ENCODE peak calls at places on chromosomes 3 and 15, in six cellular contexts. X, T, P, U, Y and J are unnamed samples. For H3K4me1, the result is how much of the 10 kb centered on the place peaks cover.

GRCh38 chr15:47987908-47988532 is 132.8 kb upstream of the SLC24A5 start:
- DNase-seq in T (peak), P (peak), U (peak), Y (no peak), X (peak), J (no peak)

GRCh38 chr15:88331291-88331690 is 74.8 kb upstream of the NTRK3 start:
- DNase-seq in T (peak), Y (peak), X (peak), U (peak), P (no peak), J (no peak)

GRCh38 chr15:100156201-100156600 is 185.6 kb downstream of the ADAMTS17 start:
- DNase-seq in X (no peak), U (no peak), P (no peak), T (no peak), Y (no peak), J (no peak)

GRCh38 chr3:192917508-192918274 is at the start of gene MB21D2:
- DNase-seq in P (peak), Y (peak), T (peak), X (peak), U (peak), J (peak)

GRCh38 chr3:166582231-166582630 is 745.0 kb upstream of the BCHE start:
- DNase-seq in X (no peak), U (no peak), Y (no peak), T (no peak), P (no peak), J (no peak)

GRCh38 chr3:5300638-5301037 is 113.1 kb downstream of the EDEM1 start:
- DNase-seq in Y (no peak), T (no peak), X (no peak), U (no peak), P (no peak), J (no peak)

GRCh38 chr15:90192961-90193786 is 8.0 kb upstream of the SEMA4B start:
- DNase-seq in T (peak), X (no peak), Y (no peak), P (no peak), U (no peak), J (no peak)

GRCh38 chr3:308597-309321 is 112.2 kb downstream of the CHL1 start:
- DNase-seq in X (no peak), U (no peak), T (no peak), Y (no peak), P (no peak), J (no peak)

GRCh38 chr3:149653136-149653535 is 4.7 kb downstream of the WWTR1 start:
- DNase-seq in T (no peak), X (peak), U (no peak), P (no peak), Y (no peak), J (no peak)

GRCh38 chr3:14266361-14266760 is 87.7 kb downstream of the LSM3 start:
- DNase-seq in T (peak), Y (peak), U (no peak), X (no peak), P (no peak), J (no peak)

GRCh38 chr3:185519021-185519420 is 20.2 kb upstream of the TMEM41A start:
- DNase-seq in U (no peak), X (no peak), Y (no peak), P (no peak), T (no peak), J (no peak)

GRCh38 chr15:45799508-45799907 is 164.7 kb downstream of the SQOR start:
- DNase-seq in T (no peak), X (no peak), P (no peak), U (no peak), Y (no peak), J (no peak)

GRCh38 chr3:72347819-72348319 is 500.4 kb downstream of the SHQ1 start:
- DNase-seq in U (peak), T (no peak), P (peak), Y (peak), X (peak), J (no peak)

GRCh38 chr15:88031461-88031860 is 225.1 kb downstream of the NTRK3 start:
- DNase-seq in U (no peak), Y (no peak), T (no peak), P (no peak), X (no peak), J (no peak)

GRCh38 chr15:61196711-61197110 is 32.4 kb downstream of the RORA start:
- DNase-seq in Y (no peak), T (no peak), P (no peak), X (no peak), U (no peak), J (no peak)

GRCh38 chr3:106880206-106880605 is 497.0 kb upstream of the CCDC54 start:
- DNase-seq in U (peak), Y (no peak), X (no peak), T (no peak), P (no peak), J (no peak)

GRCh38 chr3:35777065-35777464 is 137.7 kb downstream of the ARPP21 start:
- DNase-seq in T (no peak), Y (no peak), P (no peak), X (no peak), U (no peak), J (no peak)

GRCh38 chr3:182829761-182830405 is 36.6 kb downstream of the ATP11B start:
- DNase-seq in X (no peak), T (no peak), U (no peak), Y (no peak), P (no peak), J (no peak)

GRCh38 chr3:27423463-27423862 is 54.3 kb upstream of the NEK10 start:
- DNase-seq in P (no peak), Y (no peak), U (no peak), X (no peak), T (peak), J (no peak)

GRCh38 chr3:15768421-15769255 is 29.1 kb downstream of the ANKRD28 start:
- DNase-seq in U (no peak), Y (peak), X (peak), T (peak), P (no peak), J (no peak)

GRCh38 chr3:58333206-58334012 is 717 bp downstream of the PXK start:
- DNase-seq in X (peak), P (peak), Y (peak), T (no peak), U (peak), J (no peak)

GRCh38 chr3:47163023-47163989 is 607 bp downstream of the SETD2 start:
- DNase-seq in U (no peak), X (peak), Y (peak), P (peak), T (peak), J (peak)

GRCh38 chr3:16864610-16865313 is 20.0 kb upstream of the PLCL2 start:
- DNase-seq in Y (no peak), P (no peak), X (peak), U (no peak), T (peak), J (no peak)

DNA sequence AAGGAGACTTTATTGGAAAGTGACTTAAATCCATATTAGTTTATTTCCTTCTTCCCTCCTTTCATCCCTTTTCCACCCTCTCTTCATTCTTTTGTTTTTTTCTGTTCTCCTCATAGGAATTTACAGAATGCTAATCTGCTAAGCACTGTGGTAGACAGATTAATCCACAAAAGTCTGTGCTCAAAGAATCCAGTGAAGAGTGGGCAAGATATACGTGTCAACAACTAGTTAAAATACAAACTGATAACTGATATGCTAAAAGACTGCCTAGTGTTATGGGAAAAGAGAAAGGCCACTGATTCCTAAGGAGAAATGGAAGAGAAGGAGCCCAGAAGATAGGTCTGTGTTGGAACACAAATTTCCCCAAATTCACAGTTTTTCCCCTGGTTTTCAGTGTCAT is 202.2 kb downstream of the MBNL1 start:
- DNase-seq in P (no peak), T (no peak), Y (no peak), X (no peak), U (no peak), J (no peak)
- H3K4me1 ChIP-seq in P (under half), T (under half), Y (under half), X (under half), U (under half), J (under half)

GRCh38 chr3:140219161-140219745 is 284.3 kb downstream of the CLSTN2 start:
- DNase-seq in U (peak), Y (no peak), X (no peak), P (no peak), T (no peak), J (no peak)

GRCh38 chr3:140219923-140220452 is 285.0 kb downstream of the CLSTN2 start:
- DNase-seq in Y (no peak), X (no peak), P (no peak), U (no peak), T (no peak), J (no peak)

DNA sequence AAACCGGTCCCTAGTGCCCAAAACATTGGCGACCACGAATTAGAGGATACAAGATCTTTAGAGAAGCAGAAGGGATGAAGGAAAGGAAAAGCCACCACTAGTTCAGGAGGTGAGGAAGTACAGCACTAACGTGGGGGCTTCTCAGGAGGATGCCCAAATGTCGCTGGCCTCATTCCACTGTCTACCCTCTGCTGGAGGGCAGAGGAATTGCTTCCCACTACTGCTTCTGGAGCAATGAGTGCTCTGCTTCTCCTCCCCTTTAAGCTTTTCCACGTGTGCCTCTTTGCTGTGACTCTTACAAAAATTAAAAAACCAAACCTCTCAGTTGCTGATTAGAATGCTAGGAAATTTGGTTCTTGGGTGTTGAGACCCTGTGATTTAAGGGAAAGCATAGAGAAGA is 281.3 kb downstream of the CLSTN2 start:
- DNase-seq in U (no peak), Y (no peak), P (no peak), X (no peak), T (no peak), J (no peak)
- H3K4me3 ChIP-seq in U (no peak), Y (no peak), P (no peak), X (no peak), T (no peak), J (no peak)

GRCh38 chr15:84819291-84819768 is 2.2 kb downstream of the ALPK3 start:
- DNase-seq in X (peak), U (peak), P (no peak), T (no peak), Y (peak), J (no peak)
- H3K4me1 ChIP-seq in X (under half), U (under half), P (under half), T (under half), Y (half or more), J (under half)

DNA sequence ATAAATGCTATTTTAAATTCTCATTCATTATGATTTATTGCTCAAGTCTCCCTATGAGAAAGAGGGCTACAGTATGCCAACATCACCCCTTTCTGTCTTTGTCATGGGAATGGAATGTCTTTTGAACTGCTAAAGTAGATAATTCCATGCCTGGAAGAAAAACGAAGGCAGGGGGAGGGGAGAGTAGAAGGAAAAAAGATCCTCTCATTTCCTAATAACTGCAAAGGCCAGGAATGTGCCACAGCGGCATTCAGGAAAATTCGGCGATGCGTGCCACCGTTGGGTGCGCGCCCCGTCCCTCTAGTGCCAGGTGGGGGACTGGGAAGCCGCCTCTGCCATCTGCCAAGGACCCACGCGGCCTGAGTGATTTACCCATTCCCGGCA is 54.7 kb downstream of the CPN2 start:
- DNase-seq in T (peak), X (peak), Y (no peak), P (peak), U (peak), J (no peak)
- H3K4me3 ChIP-seq in T (no peak), X (peak), Y (no peak), P (peak), U (peak), J (no peak)

DNA sequence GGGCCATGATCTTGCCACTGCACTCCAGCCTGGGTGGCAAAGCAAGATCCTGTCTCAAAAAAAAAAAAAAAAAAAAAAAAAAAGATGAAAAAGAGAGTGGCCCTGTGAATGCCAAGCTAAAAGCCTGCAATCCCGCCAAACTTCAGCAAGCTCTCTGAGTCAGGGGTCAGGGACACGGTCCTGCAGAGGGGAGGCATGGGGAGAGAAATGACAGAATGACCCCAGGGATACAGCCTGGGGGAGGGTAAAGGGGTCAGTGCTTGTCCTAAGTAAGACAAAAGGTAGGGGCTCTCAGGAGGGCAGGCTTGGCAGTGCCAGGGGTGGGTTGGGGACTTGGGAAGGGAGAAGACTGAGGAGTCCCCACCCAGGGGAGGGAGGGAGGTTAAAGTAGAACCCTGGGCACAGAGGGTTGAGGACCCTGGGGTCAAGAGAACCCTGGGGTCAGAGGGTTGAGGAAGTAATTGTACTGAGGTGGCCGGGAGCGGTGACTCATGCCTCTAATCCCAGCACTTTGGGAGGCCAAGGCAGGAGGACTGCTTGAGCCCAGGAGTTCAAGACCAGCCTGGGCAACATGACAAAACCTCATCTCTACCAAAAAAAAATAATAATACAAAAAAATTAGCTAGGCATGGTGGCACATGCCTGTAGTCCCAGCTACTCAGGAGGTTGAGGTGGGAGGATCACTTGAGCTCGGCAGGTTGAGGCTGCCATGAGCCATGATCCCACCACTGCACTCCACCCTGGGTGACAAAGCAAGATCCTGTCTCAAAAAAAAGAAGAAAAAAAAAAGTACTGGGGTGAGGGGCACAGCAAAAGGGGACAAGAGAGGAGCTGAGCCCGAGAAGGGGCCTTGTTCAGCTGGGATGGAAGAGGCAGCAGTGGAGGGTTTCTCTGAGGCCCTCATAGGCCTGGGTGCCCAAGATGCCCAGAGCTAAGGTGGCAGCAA is 5.2 kb upstream of the SEMA3B start:
- DNase-seq in X (no peak), P (no peak), Y (no peak), U (no peak), T (no peak), J (no peak)
- H3K4me1 ChIP-seq in X (under half), P (under half), Y (under half), U (half or more), T (half or more), J (under half)